ENCODE peak calls at places on chromosomes 11 and 22, in seven cellular contexts. One of them, this sample, is unnamed.

GRCh38 chr11:45736424-45736823 is 68.5 kb upstream of the SLC35C1 start:
- DNase-seq in ovary: no peak
- DNase-seq in H9: no peak
- DNase-seq in tibial nerve: no peak
- DNase-seq in heart right ventricle: no peak
- DNase-seq in mesothelial cell of epicardium: no peak
- DNase-seq in GM23338: no peak
- DNase-seq in this sample: peak; percentile 100

GRCh38 chr11:69089258-69089657 is 40.5 kb downstream of the TPCN2 start:
- DNase-seq in tibial nerve: no peak
- DNase-seq in GM23338: no peak
- DNase-seq in H9: no peak
- DNase-seq in ovary: peak; percentile 36
- DNase-seq in mesothelial cell of epicardium: no peak
- DNase-seq in heart right ventricle: peak; percentile 54
- DNase-seq in this sample: peak; percentile 36

GRCh38 chr11:75851203-75851602 is 36.2 kb downstream of the UVRAG start:
- DNase-seq in H9: no peak
- DNase-seq in tibial nerve: no peak
- DNase-seq in mesothelial cell of epicardium: no peak
- DNase-seq in GM23338: no peak
- DNase-seq in ovary: no peak
- DNase-seq in heart right ventricle: no peak
- DNase-seq in this sample: no peak

GRCh38 chr11:124746621-124747243 is 5.3 kb downstream of the VSIG2 start:
- DNase-seq in tibial nerve: no peak
- DNase-seq in GM23338: peak; percentile 94
- DNase-seq in mesothelial cell of epicardium: no peak
- DNase-seq in H9: peak; percentile 95
- DNase-seq in ovary: peak; percentile 50
- DNase-seq in heart right ventricle: peak; percentile 82
- DNase-seq in this sample: peak; percentile 74

GRCh38 chr11:79438631-79439429 is 2.0 kb downstream of the TENM4 start:
- DNase-seq in mesothelial cell of epicardium: peak; percentile 40
- DNase-seq in heart right ventricle: peak; percentile 9
- DNase-seq in H9: peak; percentile 54
- DNase-seq in ovary: peak; percentile 70
- DNase-seq in GM23338: peak; percentile 58
- DNase-seq in tibial nerve: peak; percentile 14
- DNase-seq in this sample: no peak

GRCh38 chr11:73554677-73555320 is 43.1 kb downstream of the FAM168A start:
- DNase-seq in tibial nerve: no peak
- DNase-seq in GM23338: peak; percentile 47
- DNase-seq in heart right ventricle: no peak
- DNase-seq in H9: no peak
- DNase-seq in mesothelial cell of epicardium: no peak
- DNase-seq in ovary: no peak
- DNase-seq in this sample: no peak

GRCh38 chr11:108524422-108524821 is 26.2 kb upstream of the POGLUT3 start:
- DNase-seq in mesothelial cell of epicardium: no peak
- DNase-seq in GM23338: no peak
- DNase-seq in tibial nerve: no peak
- DNase-seq in heart right ventricle: no peak
- DNase-seq in H9: no peak
- DNase-seq in ovary: no peak
- DNase-seq in this sample: no peak

GRCh38 chr11:122923302-122923701 is 40.7 kb downstream of the JHY start:
- DNase-seq in tibial nerve: no peak
- DNase-seq in ovary: no peak
- DNase-seq in GM23338: no peak
- DNase-seq in H9: no peak
- DNase-seq in heart right ventricle: no peak
- DNase-seq in mesothelial cell of epicardium: no peak
- DNase-seq in this sample: peak; percentile 7

GRCh38 chr11:57597971-57598830 is 716 bp downstream of the SERPING1 start:
- DNase-seq in GM23338: peak; percentile 96
- DNase-seq in tibial nerve: peak; percentile 74
- DNase-seq in mesothelial cell of epicardium: peak; percentile 62
- DNase-seq in heart right ventricle: peak; percentile 88
- DNase-seq in H9: peak; percentile 94
- DNase-seq in ovary: peak; percentile 92
- DNase-seq in this sample: peak; percentile 13

GRCh38 chr11:60795291-60795690 is 10.2 kb downstream of the MS4A10 start:
- DNase-seq in ovary: no peak
- DNase-seq in H9: no peak
- DNase-seq in mesothelial cell of epicardium: no peak
- DNase-seq in tibial nerve: no peak
- DNase-seq in heart right ventricle: no peak
- DNase-seq in GM23338: no peak
- DNase-seq in this sample: no peak

GRCh38 chr11:7154881-7155344 is 66.1 kb downstream of the RBMXL2 start:
- DNase-seq in GM23338: no peak
- DNase-seq in tibial nerve: no peak
- DNase-seq in mesothelial cell of epicardium: no peak
- DNase-seq in ovary: no peak
- DNase-seq in H9: no peak
- DNase-seq in heart right ventricle: no peak
- DNase-seq in this sample: no peak

GRCh38 chr11:44104472-44105294 is 9.2 kb downstream of the EXT2 start:
- DNase-seq in GM23338: peak; percentile 70
- DNase-seq in tibial nerve: no peak
- DNase-seq in heart right ventricle: no peak
- DNase-seq in mesothelial cell of epicardium: no peak
- DNase-seq in ovary: no peak
- DNase-seq in H9: peak; percentile 39
- DNase-seq in this sample: no peak

GRCh38 chr22:21657361-21658118 is 8.3 kb upstream of the PPIL2 start:
- DNase-seq in H9: peak; percentile 84
- DNase-seq in ovary: no peak
- DNase-seq in heart right ventricle: peak; percentile 80
- DNase-seq in mesothelial cell of epicardium: peak; percentile 59
- DNase-seq in tibial nerve: no peak
- DNase-seq in GM23338: peak; percentile 86
- DNase-seq in this sample: no peak

GRCh38 chr11:129894281-129895125 is 875 bp downstream of the NFRKB start:
- DNase-seq in ovary: no peak
- DNase-seq in heart right ventricle: no peak
- DNase-seq in mesothelial cell of epicardium: no peak
- DNase-seq in tibial nerve: no peak
- DNase-seq in GM23338: no peak
- DNase-seq in H9: no peak
- DNase-seq in this sample: peak; percentile 27

GRCh38 chr11:124934862-124935547 is 842 bp downstream of the HEPACAM start:
- DNase-seq in heart right ventricle: no peak
- DNase-seq in GM23338: peak; percentile 21
- DNase-seq in H9: no peak
- DNase-seq in mesothelial cell of epicardium: no peak
- DNase-seq in ovary: no peak
- DNase-seq in tibial nerve: no peak
- DNase-seq in this sample: peak; percentile 31

GRCh38 chr11:118629761-118630661 is 22.6 kb downstream of the PHLDB1 start:
- DNase-seq in ovary: no peak
- DNase-seq in H9: no peak
- DNase-seq in GM23338: no peak
- DNase-seq in tibial nerve: no peak
- DNase-seq in mesothelial cell of epicardium: no peak
- DNase-seq in heart right ventricle: no peak
- DNase-seq in this sample: peak; percentile 77

GRCh38 chr11:20561915-20562314 is 37.5 kb upstream of the SLC6A5 start:
- DNase-seq in GM23338: no peak
- DNase-seq in heart right ventricle: no peak
- DNase-seq in mesothelial cell of epicardium: no peak
- DNase-seq in H9: no peak
- DNase-seq in tibial nerve: no peak
- DNase-seq in ovary: no peak
- DNase-seq in this sample: no peak

GRCh38 chr22:30221121-30221992 is 25.2 kb downstream of the LIF start:
- DNase-seq in tibial nerve: no peak
- DNase-seq in H9: no peak
- DNase-seq in mesothelial cell of epicardium: no peak
- DNase-seq in GM23338: no peak
- DNase-seq in ovary: no peak
- DNase-seq in heart right ventricle: no peak
- DNase-seq in this sample: no peak

GRCh38 chr22:50281384-50281760 is 11.2 kb upstream of the MAPK11 start:
- DNase-seq in tibial nerve: no peak
- DNase-seq in GM23338: no peak
- DNase-seq in mesothelial cell of epicardium: no peak
- DNase-seq in H9: no peak
- DNase-seq in heart right ventricle: no peak
- DNase-seq in ovary: no peak
- DNase-seq in this sample: no peak

GRCh38 chr22:50282361-50283144 is 12.4 kb upstream of the MAPK11 start:
- DNase-seq in GM23338: no peak
- DNase-seq in tibial nerve: no peak
- DNase-seq in H9: no peak
- DNase-seq in mesothelial cell of epicardium: peak; percentile 79
- DNase-seq in ovary: no peak
- DNase-seq in heart right ventricle: no peak
- DNase-seq in this sample: peak; percentile 93

GRCh38 chr22:50280708-50281383 is 10.7 kb upstream of the MAPK11 start:
- DNase-seq in ovary: no peak
- DNase-seq in tibial nerve: no peak
- DNase-seq in heart right ventricle: no peak
- DNase-seq in H9: no peak
- DNase-seq in mesothelial cell of epicardium: no peak
- DNase-seq in GM23338: no peak
- DNase-seq in this sample: no peak

GRCh38 chr22:50280022-50280707 is 10.0 kb upstream of the MAPK11 start:
- DNase-seq in tibial nerve: no peak
- DNase-seq in GM23338: no peak
- DNase-seq in ovary: no peak
- DNase-seq in heart right ventricle: no peak
- DNase-seq in mesothelial cell of epicardium: no peak
- DNase-seq in H9: no peak
- DNase-seq in this sample: no peak

DNA sequence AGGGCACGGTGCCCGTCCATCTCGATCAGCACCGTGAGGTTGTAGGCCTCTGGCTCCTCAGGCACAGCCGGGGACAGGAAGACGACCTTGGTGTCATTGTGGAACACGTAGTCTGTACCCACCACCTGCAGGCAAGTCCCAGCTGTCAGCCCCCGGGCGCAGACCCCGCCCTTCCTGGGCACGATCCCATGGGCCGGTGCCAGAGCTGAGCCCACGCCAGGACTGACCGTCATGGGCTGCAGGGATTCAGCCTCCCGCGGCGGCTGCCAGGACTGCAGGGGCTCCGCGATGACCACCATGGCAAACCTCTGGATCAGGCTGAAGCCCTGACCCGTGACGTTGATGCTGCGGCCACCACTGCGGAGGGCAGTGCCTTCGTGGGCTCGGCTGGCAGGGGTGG is 11.8 kb upstream of the MAPK11 start:
- DNase-seq in GM23338: no peak
- DNase-seq in mesothelial cell of epicardium: no peak
- DNase-seq in H9: no peak
- DNase-seq in ovary: no peak
- DNase-seq in heart right ventricle: no peak
- DNase-seq in tibial nerve: no peak
- DNase-seq in this sample: no peak
- TF ChIP-seq CTCF in GM23338: no peak
- TF ChIP-seq CTCF in mesothelial cell of epicardium: no peak
- TF ChIP-seq CTCF in H9: no peak
- TF ChIP-seq CTCF in ovary: no peak
- TF ChIP-seq CTCF in heart right ventricle: no peak
- TF ChIP-seq CTCF in tibial nerve: no peak
- TF ChIP-seq CTCF in this sample: no peak

GRCh38 chr22:28462041-28462440 is 217.6 kb downstream of the TTC28 start:
- DNase-seq in tibial nerve: no peak
- DNase-seq in ovary: no peak
- DNase-seq in H9: no peak
- DNase-seq in mesothelial cell of epicardium: no peak
- DNase-seq in heart right ventricle: no peak
- DNase-seq in GM23338: no peak
- DNase-seq in this sample: no peak

DNA sequence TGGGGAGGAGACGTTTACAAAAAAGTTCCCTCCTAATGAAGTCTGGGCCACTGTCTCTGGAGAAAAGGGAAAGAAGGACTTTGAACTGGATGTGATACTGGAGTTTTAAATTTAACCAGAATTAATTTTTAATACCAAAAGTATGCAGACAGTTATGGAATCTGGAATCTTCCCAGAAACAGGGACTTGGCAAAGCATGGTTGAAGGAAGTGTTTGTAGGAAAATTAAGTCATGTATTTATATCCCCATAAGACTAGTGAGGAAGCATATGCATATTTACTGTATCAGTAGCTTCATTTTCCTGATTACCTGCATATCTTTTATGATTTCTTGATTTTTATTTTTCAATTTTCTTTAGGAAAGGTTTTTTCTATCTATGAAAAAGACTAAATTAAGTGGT is 215.5 kb downstream of the TTC28 start:
- DNase-seq in mesothelial cell of epicardium: no peak
- DNase-seq in GM23338: no peak
- DNase-seq in ovary: no peak
- DNase-seq in tibial nerve: no peak
- DNase-seq in heart right ventricle: no peak
- DNase-seq in H9: no peak
- DNase-seq in this sample: no peak
- TF ChIP-seq CTCF in mesothelial cell of epicardium: no peak
- TF ChIP-seq CTCF in GM23338: no peak
- TF ChIP-seq CTCF in ovary: no peak
- TF ChIP-seq CTCF in tibial nerve: no peak
- TF ChIP-seq CTCF in heart right ventricle: no peak
- TF ChIP-seq CTCF in H9: no peak
- TF ChIP-seq CTCF in this sample: no peak

GRCh38 chr22:19641254-19641982 is 72.9 kb upstream of the SEPTIN5 start:
- DNase-seq in heart right ventricle: no peak
- DNase-seq in H9: peak; percentile 88
- DNase-seq in ovary: no peak
- DNase-seq in mesothelial cell of epicardium: peak; percentile 69
- DNase-seq in GM23338: peak; percentile 91
- DNase-seq in tibial nerve: no peak
- DNase-seq in this sample: peak; percentile 29
- TF ChIP-seq CTCF in heart right ventricle: peak; percentile 26
- TF ChIP-seq CTCF in H9: peak; percentile 84
- TF ChIP-seq CTCF in ovary: no peak
- TF ChIP-seq CTCF in mesothelial cell of epicardium: peak; percentile 71
- TF ChIP-seq CTCF in GM23338: peak; percentile 68
- TF ChIP-seq CTCF in tibial nerve: no peak
- TF ChIP-seq CTCF in this sample: peak; percentile 65

DNA sequence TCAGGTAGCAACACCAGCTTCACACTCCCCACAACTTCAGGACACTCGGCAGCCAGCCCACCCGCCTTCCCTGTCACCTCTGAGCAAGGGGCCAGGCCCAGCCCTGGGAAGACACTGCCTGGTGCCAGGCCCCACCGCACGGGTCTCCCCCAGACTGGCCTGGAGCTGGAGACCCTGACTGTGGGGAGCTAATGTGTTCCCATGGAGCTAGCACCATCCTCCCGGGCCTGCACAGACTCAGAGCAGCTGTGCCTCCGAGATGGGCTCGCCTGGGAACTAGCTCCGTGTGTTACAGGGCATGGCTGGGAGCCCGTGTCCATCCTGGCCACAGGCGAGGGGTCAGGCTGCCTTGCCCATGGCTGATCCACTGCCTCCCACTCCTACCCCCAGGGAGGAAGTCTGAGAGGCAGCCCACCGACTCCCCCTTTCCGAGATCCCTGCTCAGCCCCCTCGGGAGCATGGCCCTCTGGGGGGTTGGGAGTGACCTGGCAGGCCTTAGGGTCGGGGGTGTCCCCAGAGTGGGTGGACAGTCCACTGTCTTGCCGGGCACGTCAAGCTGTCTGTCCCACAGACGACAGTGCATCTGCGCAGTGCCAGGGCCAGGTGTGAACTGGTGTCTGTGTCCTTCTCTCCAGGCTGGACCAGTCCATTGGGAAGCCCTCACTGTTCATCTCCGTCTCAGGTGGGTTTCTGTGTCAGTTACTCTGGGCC is 76.7 kb upstream of the KCNQ1OT1 start:
- DNase-seq in H9: no peak
- DNase-seq in tibial nerve: peak; percentile 10
- DNase-seq in mesothelial cell of epicardium: peak; percentile 31
- DNase-seq in GM23338: no peak
- DNase-seq in ovary: peak; percentile 21
- DNase-seq in heart right ventricle: no peak
- DNase-seq in this sample: no peak
- TF ChIP-seq CTCF in H9: no peak
- TF ChIP-seq CTCF in tibial nerve: no peak
- TF ChIP-seq CTCF in mesothelial cell of epicardium: no peak
- TF ChIP-seq CTCF in GM23338: no peak
- TF ChIP-seq CTCF in ovary: no peak
- TF ChIP-seq CTCF in heart right ventricle: no peak
- TF ChIP-seq CTCF in this sample: no peak